ENCODE peak calls at places on chromosomes 6 and 20, in ten cellular contexts. N is uterus; M is fibroblast of lung; X is tibial nerve; V is stomach; E is sigmoid colon; B is CD8-positive, alpha-beta T cell; R is transverse colon; H is HepG2; J is psoas muscle. L is an unnamed sample.

GRCh38 chr6:90179190-90180169 is 117.2 kb downstream of the BACH2 start:
- DNase-seq in N (no peak), M (no peak), X (no peak), V (no peak), E (no peak), B (peak; percentile 29), R (no peak), H (no peak), J (no peak), L (no peak)

GRCh38 chr20:703426-703825 is 27.8 kb upstream of the SCRT2 start:
- DNase-seq in N (no peak), M (no peak), X (no peak), V (no peak), E (no peak), B (no peak), R (no peak), H (no peak), J (no peak), L (no peak)

GRCh38 chr6:126033696-126034095 is 47.4 kb downstream of the TRMT11 start:
- DNase-seq in N (peak; percentile 70), M (peak; percentile 95), X (no peak), V (no peak), E (peak; percentile 64), B (no peak), R (peak; percentile 19), H (peak; percentile 68), J (no peak), L (peak; percentile 7)

GRCh38 chr6:12851123-12851695 is 134.6 kb downstream of the PHACTR1 start:
- DNase-seq in N (no peak), M (no peak), X (no peak), V (no peak), E (no peak), B (no peak), R (no peak), H (no peak), J (no peak), L (no peak)

GRCh38 chr20:6421321-6422030 is 298.6 kb upstream of the FERMT1 start:
- DNase-seq in N (no peak), M (no peak), X (no peak), V (no peak), E (no peak), B (no peak), R (no peak), H (no peak), J (no peak), L (no peak)

GRCh38 chr6:157194643-157195042 is 128.7 kb downstream of the TMEM242 start:
- DNase-seq in N (no peak), M (peak; percentile 27), X (no peak), V (no peak), E (no peak), B (no peak), R (no peak), H (no peak), J (no peak), L (no peak)

GRCh38 chr6:38909020-38909730 is 139.4 kb upstream of the GLP1R start:
- DNase-seq in N (no peak), M (peak; percentile 1), X (no peak), V (peak; percentile 73), E (no peak), B (no peak), R (no peak), H (peak; percentile 76), J (no peak), L (no peak)

GRCh38 chr6:19210849-19211590 is 626.1 kb upstream of the ID4 start:
- DNase-seq in N (no peak), M (no peak), X (no peak), V (no peak), E (no peak), B (no peak), R (no peak), H (peak; percentile 20), J (peak; percentile 47), L (no peak)

GRCh38 chr6:38572186-38572813 is 67.4 kb downstream of the BTBD9 start:
- DNase-seq in N (no peak), M (no peak), X (no peak), V (no peak), E (no peak), B (no peak), R (no peak), H (no peak), J (no peak), L (peak; percentile 41)

GRCh38 chr6:141562801-141563763 is 569.6 kb upstream of the GJE1 start:
- DNase-seq in N (peak; percentile 67), M (peak; percentile 96), X (peak; percentile 38), V (peak; percentile 53), E (peak; percentile 68), B (peak; percentile 70), R (peak; percentile 49), H (peak; percentile 74), J (peak; percentile 50), L (peak; percentile 14)

GRCh38 chr6:2818593-2818992 is 23.1 kb downstream of the SERPINB1 start:
- DNase-seq in N (no peak), M (peak; percentile 42), X (no peak), V (no peak), E (no peak), B (no peak), R (peak; percentile 42), H (no peak), J (no peak), L (no peak)

GRCh38 chr6:24323632-24324337 is 34.1 kb downstream of the DCDC2 start:
- DNase-seq in N (no peak), M (no peak), X (no peak), V (no peak), E (no peak), B (no peak), R (no peak), H (peak; percentile 94), J (no peak), L (no peak)

GRCh38 chr20:60138263-60139127 is 180.3 kb downstream of the CDH26 start:
- DNase-seq in N (peak; percentile 24), M (peak; percentile 18), X (no peak), V (peak; percentile 55), E (no peak), B (no peak), R (peak; percentile 48), H (no peak), J (peak; percentile 75), L (peak; percentile 55)

GRCh38 chr20:43681468-43681942 is 14.6 kb downstream of the MYBL2 start:
- DNase-seq in N (no peak), M (no peak), X (no peak), V (no peak), E (no peak), B (no peak), R (peak; percentile 25), H (no peak), J (no peak), L (peak; percentile 56)

GRCh38 chr6:14709066-14709670 is 536.7 kb upstream of the JARID2 start:
- DNase-seq in N (no peak), M (peak; percentile 27), X (no peak), V (no peak), E (no peak), B (no peak), R (no peak), H (no peak), J (no peak), L (no peak)

GRCh38 chr6:109224994-109225393 is 129.7 kb downstream of the CEP57L1 start:
- DNase-seq in N (no peak), M (no peak), X (no peak), V (no peak), E (no peak), B (no peak), R (no peak), H (no peak), J (no peak), L (no peak)

GRCh38 chr20:688809-689208 is 13.2 kb upstream of the SCRT2 start:
- DNase-seq in N (no peak), M (no peak), X (no peak), V (no peak), E (no peak), B (no peak), R (no peak), H (peak; percentile 41), J (no peak), L (no peak)

GRCh38 chr20:61252601-61253263 is 671 bp downstream of the CDH4 start:
- DNase-seq in N (no peak), M (peak; percentile 33), X (no peak), V (no peak), E (no peak), B (no peak), R (no peak), H (no peak), J (no peak), L (no peak)
- H3K4me3 ChIP-seq in N (no peak overlapping the region), M (peak overlapping the region; percentile 27), X (peak overlapping the region; percentile 27), V (peak overlapping the region; percentile 35), E (no peak overlapping the region), B (no peak overlapping the region), R (peak overlapping the region; percentile 1), H (no peak overlapping the region), J (peak overlapping the region; percentile 64), L (no peak overlapping the region)

GRCh38 chr20:57482796-57483195 is 42.1 kb downstream of the CTCFL start:
- DNase-seq in N (no peak), M (no peak), X (no peak), V (no peak), E (no peak), B (no peak), R (no peak), H (no peak), J (no peak), L (no peak)
- H3K27me3 ChIP-seq in N (no peaks in the 10 kb centered on the region), M (peaks cover 8% of the 10 kb centered on the region), X (no peaks in the 10 kb centered on the region), V (peaks cover 5% of the 10 kb centered on the region), E (no peaks in the 10 kb centered on the region), B (no peaks in the 10 kb centered on the region), R (peaks cover 3% of the 10 kb centered on the region), H (peaks cover 59% of the 10 kb centered on the region), J (no peaks in the 10 kb centered on the region), L (no peaks in the 10 kb centered on the region)

GRCh38 chr20:54209216-54209813 is 1.4 kb downstream of the PFDN4 start:
- DNase-seq in N (no peak), M (no peak), X (no peak), V (no peak), E (no peak), B (no peak), R (no peak), H (peak; percentile 24), J (no peak), L (no peak)
- TF ChIP-seq CTCF in N (no peak), M (no peak), X (no peak), V (no peak), E (no peak), B (no peak), R (no peak), H (peak; percentile 26), J (no peak), L (no peak)

GRCh38 chr20:22341508-22341907 is 242.9 kb downstream of the FOXA2 start:
- DNase-seq in N (no peak), M (peak; percentile 6), X (no peak), V (no peak), E (no peak), B (no peak), R (no peak), H (peak; percentile 21), J (no peak), L (no peak)

GRCh38 chr20:22339946-22340345 is 244.4 kb downstream of the FOXA2 start:
- DNase-seq in N (no peak), M (no peak), X (no peak), V (no peak), E (no peak), B (no peak), R (no peak), H (no peak), J (no peak), L (no peak)

GRCh38 chr20:22346716-22347115 is 237.7 kb downstream of the FOXA2 start:
- DNase-seq in N (no peak), M (no peak), X (no peak), V (no peak), E (no peak), B (no peak), R (no peak), H (peak; percentile 18), J (no peak), L (no peak)

GRCh38 chr20:22342410-22342809 is 242.0 kb downstream of the FOXA2 start:
- DNase-seq in N (no peak), M (no peak), X (no peak), V (no peak), E (no peak), B (no peak), R (no peak), H (no peak), J (no peak), L (no peak)

GRCh38 chr20:22343612-22344011 is 240.8 kb downstream of the FOXA2 start:
- DNase-seq in N (no peak), M (no peak), X (no peak), V (no peak), E (no peak), B (no peak), R (no peak), H (no peak), J (no peak), L (no peak)
- H3K4me3 ChIP-seq in N (no peak overlapping the region), M (no peak overlapping the region), X (no peak overlapping the region), V (no peak overlapping the region), E (no peak overlapping the region), B (no peak overlapping the region), R (no peak overlapping the region), H (no peak overlapping the region), J (no peak overlapping the region), L (no peak overlapping the region)